ENCODE peak calls at places on chromosomes 1 and 21, in five cellular contexts. One of them, this sample, is unnamed.

GRCh38 chr1:247829651-247830050 is 5.7 kb upstream of the OR14A16 start:
- DNase-seq in H9: no peak
- DNase-seq in trophoblast cell: no peak
- DNase-seq in mesenchymal stem cell: no peak
- DNase-seq in H1: no peak
- DNase-seq in this sample: no peak

GRCh38 chr1:14980801-14981200 is 172.7 kb upstream of the TMEM51 start:
- DNase-seq in trophoblast cell: no peak
- DNase-seq in H9: no peak
- DNase-seq in H1: no peak
- DNase-seq in mesenchymal stem cell: peak
- DNase-seq in this sample: peak

GRCh38 chr21:36422279-36423098 is 37.3 kb downstream of the CHAF1B start:
- DNase-seq in trophoblast cell: peak
- DNase-seq in H9: peak
- DNase-seq in H1: peak
- DNase-seq in mesenchymal stem cell: peak
- DNase-seq in this sample: peak

GRCh38 chr1:1923681-1924000 is 4.6 kb upstream of the TMEM52 start:
- DNase-seq in H1: no peak
- DNase-seq in trophoblast cell: no peak
- DNase-seq in H9: peak
- DNase-seq in mesenchymal stem cell: no peak
- DNase-seq in this sample: no peak

GRCh38 chr1:93448292-93448982 is 519 bp downstream of the FNBP1L start:
- DNase-seq in mesenchymal stem cell: peak
- DNase-seq in H1: peak
- DNase-seq in H9: peak
- DNase-seq in trophoblast cell: peak
- DNase-seq in this sample: peak

GRCh38 chr1:225987491-225988316 is 11.4 kb downstream of the SDE2 start:
- DNase-seq in H9: no peak
- DNase-seq in mesenchymal stem cell: peak
- DNase-seq in H1: no peak
- DNase-seq in trophoblast cell: no peak
- DNase-seq in this sample: no peak

GRCh38 chr1:212670882-212671281 is 28.8 kb downstream of the BATF3 start:
- DNase-seq in H9: no peak
- DNase-seq in H1: no peak
- DNase-seq in mesenchymal stem cell: no peak
- DNase-seq in trophoblast cell: no peak
- DNase-seq in this sample: no peak

GRCh38 chr1:53319296-53320101 is 8.4 kb downstream of the LRP8 start:
- DNase-seq in trophoblast cell: no peak
- DNase-seq in H1: no peak
- DNase-seq in H9: no peak
- DNase-seq in mesenchymal stem cell: no peak
- DNase-seq in this sample: no peak

GRCh38 chr1:145926706-145927072 is 595 bp downstream of the RBM8A start:
- DNase-seq in trophoblast cell: no peak
- DNase-seq in mesenchymal stem cell: no peak
- DNase-seq in H9: no peak
- DNase-seq in H1: no peak
- DNase-seq in this sample: no peak

GRCh38 chr1:9442266-9442846 is 96.9 kb upstream of the SLC25A33 start:
- DNase-seq in H9: no peak
- DNase-seq in trophoblast cell: peak
- DNase-seq in mesenchymal stem cell: peak
- DNase-seq in H1: no peak
- DNase-seq in this sample: no peak

GRCh38 chr1:87572008-87572407 is 243.3 kb downstream of the LMO4 start:
- DNase-seq in mesenchymal stem cell: no peak
- DNase-seq in H1: no peak
- DNase-seq in trophoblast cell: no peak
- DNase-seq in H9: no peak
- DNase-seq in this sample: no peak

GRCh38 chr1:81032374-81032773 is 768.4 kb upstream of the ADGRL2 start:
- DNase-seq in trophoblast cell: no peak
- DNase-seq in H1: no peak
- DNase-seq in H9: no peak
- DNase-seq in mesenchymal stem cell: no peak
- DNase-seq in this sample: no peak

GRCh38 chr1:207017615-207018559 is 14.7 kb downstream of the C1orf116 start:
- DNase-seq in mesenchymal stem cell: no peak
- DNase-seq in H9: no peak
- DNase-seq in H1: no peak
- DNase-seq in trophoblast cell: no peak
- DNase-seq in this sample: no peak

GRCh38 chr1:55214214-55214902 is 806 bp downstream of the USP24 start:
- DNase-seq in trophoblast cell: no peak
- DNase-seq in H9: peak
- DNase-seq in H1: peak
- DNase-seq in mesenchymal stem cell: peak
- DNase-seq in this sample: peak

GRCh38 chr1:28176492-28177470 is at the start of gene PTAFR:
- DNase-seq in H9: no peak
- DNase-seq in trophoblast cell: no peak
- DNase-seq in mesenchymal stem cell: no peak
- DNase-seq in H1: no peak
- DNase-seq in this sample: no peak

GRCh38 chr1:204493145-204493881 is 1.3 kb downstream of the PIK3C2B start:
- DNase-seq in mesenchymal stem cell: no peak
- DNase-seq in H9: no peak
- DNase-seq in trophoblast cell: no peak
- DNase-seq in H1: peak
- DNase-seq in this sample: no peak

GRCh38 chr21:45324430-45325205 is 36.9 kb upstream of the POFUT2 start:
- DNase-seq in mesenchymal stem cell: peak
- DNase-seq in H9: no peak
- DNase-seq in trophoblast cell: no peak
- DNase-seq in H1: no peak
- DNase-seq in this sample: no peak

GRCh38 chr1:94418664-94419655 is 771 bp downstream of the ABCD3 start:
- DNase-seq in trophoblast cell: peak
- DNase-seq in mesenchymal stem cell: peak
- DNase-seq in H9: peak
- DNase-seq in H1: no peak
- DNase-seq in this sample: no peak

GRCh38 chr1:227728059-227728891 is 6.8 kb downstream of the JMJD4 start:
- DNase-seq in mesenchymal stem cell: peak
- DNase-seq in trophoblast cell: peak
- DNase-seq in H9: peak
- DNase-seq in H1: peak
- DNase-seq in this sample: peak

GRCh38 chr1:27992271-27992670 is 32.5 kb downstream of the XKR8 start:
- DNase-seq in H9: no peak
- DNase-seq in mesenchymal stem cell: no peak
- DNase-seq in trophoblast cell: no peak
- DNase-seq in H1: no peak
- DNase-seq in this sample: no peak

GRCh38 chr21:19368944-19369343 is 965.4 kb upstream of the TMPRSS15 start:
- DNase-seq in H1: no peak
- DNase-seq in trophoblast cell: no peak
- DNase-seq in mesenchymal stem cell: no peak
- DNase-seq in H9: no peak
- DNase-seq in this sample: no peak

GRCh38 chr1:23283660-23284602 is 60.2 kb downstream of the HNRNPR start:
- DNase-seq in H1: no peak
- DNase-seq in trophoblast cell: no peak
- DNase-seq in H9: no peak
- DNase-seq in mesenchymal stem cell: peak
- DNase-seq in this sample: no peak

GRCh38 chr1:182600745-182601415 is 3.3 kb downstream of the RGS16 start:
- DNase-seq in H9: no peak
- DNase-seq in mesenchymal stem cell: no peak
- DNase-seq in H1: no peak
- DNase-seq in trophoblast cell: no peak
- DNase-seq in this sample: no peak

GRCh38 chr1:35544976-35545375 is 12.2 kb downstream of the KIAA0319L start:
- DNase-seq in trophoblast cell: no peak
- DNase-seq in H1: no peak
- DNase-seq in H9: peak
- DNase-seq in mesenchymal stem cell: peak
- DNase-seq in this sample: no peak

GRCh38 chr1:7127322-7128050 is 342.2 kb downstream of the CAMTA1 start:
- DNase-seq in H1: no peak
- DNase-seq in mesenchymal stem cell: no peak
- DNase-seq in trophoblast cell: no peak
- DNase-seq in H9: no peak
- DNase-seq in this sample: no peak

GRCh38 chr1:186623547-186623946 is 56.7 kb downstream of the PTGS2 start:
- DNase-seq in trophoblast cell: no peak
- DNase-seq in H9: no peak
- DNase-seq in mesenchymal stem cell: no peak
- DNase-seq in H1: no peak
- DNase-seq in this sample: no peak

GRCh38 chr1:172976222-172977041 is 74.3 kb downstream of the TNFSF18 start:
- DNase-seq in H1: no peak
- DNase-seq in mesenchymal stem cell: peak
- DNase-seq in trophoblast cell: no peak
- DNase-seq in H9: no peak
- DNase-seq in this sample: no peak

GRCh38 chr1:238399558-238399957 is 508.8 kb upstream of the ZP4 start:
- DNase-seq in H1: no peak
- DNase-seq in H9: no peak
- DNase-seq in trophoblast cell: no peak
- DNase-seq in mesenchymal stem cell: no peak
- DNase-seq in this sample: no peak

GRCh38 chr1:170262540-170262939 is 116.8 kb downstream of the NTMT2 start:
- DNase-seq in mesenchymal stem cell: no peak
- DNase-seq in trophoblast cell: no peak
- DNase-seq in H9: no peak
- DNase-seq in H1: no peak
- DNase-seq in this sample: no peak

GRCh38 chr1:81179239-81179638 is 621.5 kb upstream of the ADGRL2 start:
- DNase-seq in mesenchymal stem cell: peak
- DNase-seq in trophoblast cell: peak
- DNase-seq in H1: no peak
- DNase-seq in H9: no peak
- DNase-seq in this sample: no peak

GRCh38 chr1:13898406-13898805 is 198.4 kb downstream of the PRDM2 start:
- DNase-seq in H1: no peak
- DNase-seq in trophoblast cell: no peak
- DNase-seq in mesenchymal stem cell: no peak
- DNase-seq in H9: no peak
- DNase-seq in this sample: no peak

GRCh38 chr1:31679676-31680230 is 24.1 kb downstream of the COL16A1 start:
- DNase-seq in H9: no peak
- DNase-seq in trophoblast cell: no peak
- DNase-seq in H1: no peak
- DNase-seq in mesenchymal stem cell: no peak
- DNase-seq in this sample: no peak
- H2BK12ac ChIP-seq in H9: no peak
- H2BK12ac ChIP-seq in trophoblast cell: no peak
- H2BK12ac ChIP-seq in H1: no peak
- H2BK12ac ChIP-seq in mesenchymal stem cell: no peak
- H2BK12ac ChIP-seq in this sample: no peak

GRCh38 chr1:86152887-86153286 is 3.7 kb downstream of the COL24A1 start:
- DNase-seq in H9: no peak
- DNase-seq in trophoblast cell: no peak
- DNase-seq in mesenchymal stem cell: no peak
- DNase-seq in H1: no peak
- DNase-seq in this sample: no peak
- H2BK120ac ChIP-seq in H9: no peak
- H2BK120ac ChIP-seq in trophoblast cell: no peak
- H2BK120ac ChIP-seq in mesenchymal stem cell: no peak
- H2BK120ac ChIP-seq in H1: no peak
- H2BK120ac ChIP-seq in this sample: no peak

GRCh38 chr21:9730866-9731265 is 790.5 kb upstream of the TPTE start:
- DNase-seq in H9: no peak
- DNase-seq in mesenchymal stem cell: no peak
- DNase-seq in H1: no peak
- DNase-seq in trophoblast cell: no peak
- DNase-seq in this sample: no peak
- H2BK12ac ChIP-seq in H9: no peak
- H2BK12ac ChIP-seq in mesenchymal stem cell: no peak
- H2BK12ac ChIP-seq in H1: no peak
- H2BK12ac ChIP-seq in trophoblast cell: no peak
- H2BK12ac ChIP-seq in this sample: no peak

GRCh38 chr1:161038523-161039153 is at the start of gene TSTD1:
- DNase-seq in trophoblast cell: peak
- DNase-seq in H9: peak
- DNase-seq in mesenchymal stem cell: no peak
- DNase-seq in H1: peak
- DNase-seq in this sample: peak
- H2BK120ac ChIP-seq in trophoblast cell: peak
- H2BK120ac ChIP-seq in H9: no peak
- H2BK120ac ChIP-seq in mesenchymal stem cell: no peak
- H2BK120ac ChIP-seq in H1: no peak
- H2BK120ac ChIP-seq in this sample: no peak

GRCh38 chr1:229192031-229192430 is 78.9 kb upstream of the RAB4A start:
- DNase-seq in H9: no peak
- DNase-seq in mesenchymal stem cell: peak
- DNase-seq in trophoblast cell: no peak
- DNase-seq in H1: no peak
- DNase-seq in this sample: no peak

GRCh38 chr1:229191066-229191674 is 79.7 kb upstream of the RAB4A start:
- DNase-seq in H1: no peak
- DNase-seq in trophoblast cell: no peak
- DNase-seq in mesenchymal stem cell: no peak
- DNase-seq in H9: peak
- DNase-seq in this sample: no peak

GRCh38 chr1:229194096-229194495 is 76.8 kb upstream of the RAB4A start:
- DNase-seq in H1: no peak
- DNase-seq in mesenchymal stem cell: no peak
- DNase-seq in H9: no peak
- DNase-seq in trophoblast cell: no peak
- DNase-seq in this sample: no peak

GRCh38 chr1:229190057-229190590 is 80.8 kb upstream of the RAB4A start:
- DNase-seq in trophoblast cell: no peak
- DNase-seq in mesenchymal stem cell: no peak
- DNase-seq in H9: no peak
- DNase-seq in H1: no peak
- DNase-seq in this sample: no peak

GRCh38 chr1:229192851-229193250 is 78.1 kb upstream of the RAB4A start:
- DNase-seq in trophoblast cell: no peak
- DNase-seq in H9: no peak
- DNase-seq in mesenchymal stem cell: no peak
- DNase-seq in H1: no peak
- DNase-seq in this sample: no peak
- H2BK12ac ChIP-seq in trophoblast cell: no peak
- H2BK12ac ChIP-seq in H9: no peak
- H2BK12ac ChIP-seq in mesenchymal stem cell: no peak
- H2BK12ac ChIP-seq in H1: peak
- H2BK12ac ChIP-seq in this sample: no peak